ENCODE peak calls at places on chromosomes 13 and 19, in five cellular contexts. S, Y, Q, P and V are unnamed samples.

GRCh38 chr19:13946414-13946813 is 5.9 kb upstream of the DCAF15 start:
- DNase-seq in S (no peak), Y (no peak), Q (no peak), P (no peak), V (no peak)

GRCh38 chr13:102132896-102133295 is 269.0 kb downstream of the FGF14 start:
- DNase-seq in S (no peak), Y (no peak), Q (no peak), P (no peak), V (no peak)

GRCh38 chr13:79998386-79998785 is 342.5 kb downstream of the SPRY2 start:
- DNase-seq in S (no peak), Y (no peak), Q (no peak), P (no peak), V (no peak)

GRCh38 chr13:38564751-38565150 is 122.1 kb upstream of the FREM2 start:
- DNase-seq in S (no peak), Y (no peak), Q (no peak), P (no peak), V (no peak)

GRCh38 chr13:50318887-50319286 is 303.6 kb downstream of the KCNRG start:
- DNase-seq in S (no peak), Y (no peak), Q (no peak), P (no peak), V (no peak)

GRCh38 chr19:21748088-21748487 is 19.3 kb downstream of the ZNF100 start:
- DNase-seq in S (no peak), Y (no peak), Q (no peak), P (no peak), V (no peak)

GRCh38 chr13:93786846-93787245 is 560.2 kb downstream of the GPC6 start:
- DNase-seq in S (no peak), Y (no peak), Q (no peak), P (no peak), V (no peak)

GRCh38 chr13:110308377-110309158 is 1.5 kb downstream of the COL4A2 start:
- DNase-seq in S (no peak), Y (no peak), Q (peak; percentile 80), P (no peak), V (peak; percentile 51)

GRCh38 chr13:105519766-105520165 is 1015.7 kb downstream of the EFNB2 start:
- DNase-seq in S (no peak), Y (no peak), Q (peak; percentile 48), P (no peak), V (no peak)

GRCh38 chr19:43809762-43810696 is 7.8 kb upstream of the LYPD5 start:
- DNase-seq in S (peak; percentile 32), Y (no peak), Q (peak; percentile 83), P (no peak), V (peak; percentile 66)

GRCh38 chr13:45362939-45363338 is 22.0 kb upstream of the TPT1 start:
- DNase-seq in S (no peak), Y (no peak), Q (no peak), P (no peak), V (no peak)

DNA sequence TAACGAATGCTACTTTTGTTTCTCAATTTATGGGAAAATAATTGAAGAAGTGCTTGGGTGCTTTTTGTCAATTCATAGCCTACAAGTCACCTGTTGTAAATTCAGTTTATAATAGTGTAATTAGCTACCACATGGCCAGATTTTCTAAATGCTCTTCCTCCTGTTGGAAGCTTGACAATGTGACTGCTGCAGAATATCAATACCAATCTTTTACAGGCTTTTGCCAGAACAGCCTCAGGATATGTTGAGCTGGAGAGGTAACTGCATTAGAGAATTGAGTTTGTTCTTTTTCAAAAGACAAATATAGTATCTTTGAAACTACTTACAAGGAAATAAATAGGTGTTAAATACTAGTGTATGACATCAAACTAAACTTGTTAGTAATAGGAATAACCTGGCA is 277.8 kb downstream of the POU4F1 start:
- DNase-seq in S (no peak), Y (no peak), Q (no peak), P (no peak), V (no peak)
- TF ChIP-seq CTCF in S (no peak), Y (no peak), Q (no peak), P (no peak), V (no peak)

GRCh38 chr13:65670014-65670625 is 1560.0 kb downstream of the PCDH9 start:
- DNase-seq in S (no peak), Y (no peak), Q (no peak), P (no peak), V (no peak)
- TF ChIP-seq CTCF in S (no peak), Y (no peak), Q (no peak), P (no peak), V (no peak)

GRCh38 chr13:81987159-81987558 is 1646.2 kb upstream of the SPRY2 start:
- DNase-seq in S (no peak), Y (no peak), Q (no peak), P (no peak), V (no peak)
- TF ChIP-seq CTCF in S (no peak), Y (no peak), Q (no peak), P (no peak), V (no peak)

GRCh38 chr13:24742986-24743385 is 21.0 kb upstream of the RNF17 start:
- DNase-seq in S (no peak), Y (no peak), Q (no peak), P (no peak), V (no peak)
- TF ChIP-seq CTCF in S (no peak), Y (no peak), Q (no peak), P (no peak), V (no peak)

DNA sequence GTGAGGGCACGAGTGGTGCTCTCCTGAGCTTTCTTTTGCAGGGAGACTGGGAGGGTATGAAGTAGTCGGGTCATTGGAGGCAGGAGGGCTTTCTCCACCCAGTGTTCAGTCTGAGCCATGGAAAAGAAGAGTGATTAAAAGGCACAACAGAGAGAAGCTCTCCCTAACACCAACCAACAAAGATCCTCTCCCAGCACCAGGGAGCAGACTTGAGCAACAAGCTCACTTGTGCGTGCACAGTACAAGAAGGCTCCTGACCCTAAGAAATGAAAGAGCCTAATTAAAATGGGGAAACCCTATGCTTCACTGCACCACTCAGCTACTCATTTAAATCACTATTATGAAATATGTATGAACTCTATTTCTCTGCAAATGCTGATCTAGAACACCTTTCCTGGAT is 276.3 kb upstream of the SOX21 start:
- DNase-seq in S (no peak), Y (no peak), Q (no peak), P (no peak), V (no peak)
- TF ChIP-seq CTCF in S (no peak), Y (no peak), Q (no peak), P (no peak), V (no peak)

GRCh38 chr19:29668746-29669609 is 3.7 kb downstream of the PLEKHF1 start:
- DNase-seq in S (no peak), Y (no peak), Q (no peak), P (peak; percentile 70), V (no peak)
- TF ChIP-seq CTCF in S (peak; percentile 25), Y (no peak), Q (peak; percentile 12), P (peak; percentile 33), V (peak; percentile 66)

GRCh38 chr19:17725422-17726078 is 6.3 kb downstream of the MAP1S start:
- DNase-seq in S (no peak), Y (no peak), Q (no peak), P (no peak), V (no peak)
- TF ChIP-seq CTCF in S (no peak), Y (peak; percentile 54), Q (peak; percentile 30), P (no peak), V (peak; percentile 63)

DNA sequence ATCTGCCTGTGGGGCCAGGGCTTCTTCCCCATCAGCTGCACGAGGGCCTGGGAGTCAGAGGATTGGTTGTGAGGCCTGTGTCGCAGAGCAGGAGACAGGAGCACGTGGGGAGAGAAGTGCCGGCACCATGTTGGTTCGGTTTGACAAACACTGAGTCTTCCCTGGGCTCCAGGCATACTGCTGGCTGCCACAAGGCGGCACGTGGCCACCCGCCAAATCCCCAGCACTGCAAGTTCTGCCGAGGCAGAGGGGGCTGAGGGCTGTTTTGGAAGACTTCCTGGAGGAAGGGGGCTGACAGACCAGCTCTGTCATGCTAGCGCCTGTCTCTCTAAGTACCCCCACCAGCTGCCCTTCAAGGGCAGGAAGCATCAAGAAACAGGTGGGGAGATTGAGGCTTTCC is 9.5 kb downstream of the SHANK1 start:
- DNase-seq in S (no peak), Y (no peak), Q (no peak), P (peak; percentile 28), V (no peak)
- TF ChIP-seq CTCF in S (peak; percentile 36), Y (peak; percentile 38), Q (no peak), P (no peak), V (peak; percentile 48)